ENCODE peak calls at places on chromosome 12, in ten cellular contexts. One of them, this sample, is unnamed.

GRCh38 chr12:66423290-66423689 is 121.0 kb downstream of the HELB start:
- DNase-seq in kidney epithelial cell: no peak
- DNase-seq in EH: no peak
- DNase-seq in H7: no peak
- DNase-seq in iPS-NIHi11: no peak
- DNase-seq in smooth muscle cell of the brain vasculature: no peak
- DNase-seq in kidney glomerular epithelial cell: no peak
- DNase-seq in Daoy: no peak
- DNase-seq in anterior cingulate cortex: no peak
- DNase-seq in activated CD8-positive, alpha-beta memory T cell treated with anti-CD3 and anti-CD28 coated beads for 48 hours: no peak
- DNase-seq in this sample: no peak

GRCh38 chr12:114508529-114509129 is 102.7 kb upstream of the TBX5 start:
- DNase-seq in kidney epithelial cell: peak
- DNase-seq in EH: peak
- DNase-seq in H7: peak
- DNase-seq in iPS-NIHi11: peak
- DNase-seq in smooth muscle cell of the brain vasculature: peak
- DNase-seq in kidney glomerular epithelial cell: peak
- DNase-seq in Daoy: peak
- DNase-seq in anterior cingulate cortex: peak
- DNase-seq in activated CD8-positive, alpha-beta memory T cell treated with anti-CD3 and anti-CD28 coated beads for 48 hours: peak
- DNase-seq in this sample: peak

GRCh38 chr12:87827638-87828264 is 201.4 kb downstream of the C12orf50 start:
- DNase-seq in kidney epithelial cell: peak
- DNase-seq in EH: peak
- DNase-seq in H7: no peak
- DNase-seq in iPS-NIHi11: no peak
- DNase-seq in smooth muscle cell of the brain vasculature: no peak
- DNase-seq in kidney glomerular epithelial cell: peak
- DNase-seq in Daoy: peak
- DNase-seq in anterior cingulate cortex: no peak
- DNase-seq in activated CD8-positive, alpha-beta memory T cell treated with anti-CD3 and anti-CD28 coated beads for 48 hours: no peak
- DNase-seq in this sample: no peak

GRCh38 chr12:120199595-120200306 is 1.2 kb downstream of the RPLP0 start:
- DNase-seq in kidney epithelial cell: peak
- DNase-seq in EH: peak
- DNase-seq in H7: no peak
- DNase-seq in iPS-NIHi11: no peak
- DNase-seq in smooth muscle cell of the brain vasculature: no peak
- DNase-seq in kidney glomerular epithelial cell: no peak
- DNase-seq in Daoy: peak
- DNase-seq in anterior cingulate cortex: no peak
- DNase-seq in activated CD8-positive, alpha-beta memory T cell treated with anti-CD3 and anti-CD28 coated beads for 48 hours: no peak
- DNase-seq in this sample: no peak

GRCh38 chr12:77979597-77980250 is 149.0 kb downstream of the NAV3 start:
- DNase-seq in kidney epithelial cell: no peak
- DNase-seq in EH: peak
- DNase-seq in H7: no peak
- DNase-seq in iPS-NIHi11: no peak
- DNase-seq in smooth muscle cell of the brain vasculature: no peak
- DNase-seq in kidney glomerular epithelial cell: no peak
- DNase-seq in Daoy: no peak
- DNase-seq in anterior cingulate cortex: no peak
- DNase-seq in activated CD8-positive, alpha-beta memory T cell treated with anti-CD3 and anti-CD28 coated beads for 48 hours: no peak
- DNase-seq in this sample: no peak

GRCh38 chr12:2457215-2458112 is 337.3 kb upstream of the FKBP4 start:
- DNase-seq in kidney epithelial cell: no peak
- DNase-seq in EH: no peak
- DNase-seq in H7: peak
- DNase-seq in iPS-NIHi11: no peak
- DNase-seq in smooth muscle cell of the brain vasculature: no peak
- DNase-seq in kidney glomerular epithelial cell: no peak
- DNase-seq in Daoy: no peak
- DNase-seq in anterior cingulate cortex: no peak
- DNase-seq in activated CD8-positive, alpha-beta memory T cell treated with anti-CD3 and anti-CD28 coated beads for 48 hours: no peak
- DNase-seq in this sample: no peak

GRCh38 chr12:54749191-54749818 is 101.1 kb upstream of the DCD start:
- DNase-seq in kidney epithelial cell: no peak
- DNase-seq in EH: peak
- DNase-seq in H7: peak
- DNase-seq in iPS-NIHi11: peak
- DNase-seq in smooth muscle cell of the brain vasculature: peak
- DNase-seq in kidney glomerular epithelial cell: peak
- DNase-seq in Daoy: peak
- DNase-seq in anterior cingulate cortex: no peak
- DNase-seq in activated CD8-positive, alpha-beta memory T cell treated with anti-CD3 and anti-CD28 coated beads for 48 hours: no peak
- DNase-seq in this sample: peak

GRCh38 chr12:104219361-104219892 is 3.8 kb downstream of the TXNRD1 start:
- DNase-seq in kidney epithelial cell: peak
- DNase-seq in EH: peak
- DNase-seq in H7: no peak
- DNase-seq in iPS-NIHi11: no peak
- DNase-seq in smooth muscle cell of the brain vasculature: peak
- DNase-seq in kidney glomerular epithelial cell: peak
- DNase-seq in Daoy: peak
- DNase-seq in anterior cingulate cortex: no peak
- DNase-seq in activated CD8-positive, alpha-beta memory T cell treated with anti-CD3 and anti-CD28 coated beads for 48 hours: no peak
- DNase-seq in this sample: no peak

GRCh38 chr12:116053479-116054195 is 223.9 kb downstream of the MED13L start:
- DNase-seq in kidney epithelial cell: no peak
- DNase-seq in EH: peak
- DNase-seq in H7: no peak
- DNase-seq in iPS-NIHi11: no peak
- DNase-seq in smooth muscle cell of the brain vasculature: no peak
- DNase-seq in kidney glomerular epithelial cell: no peak
- DNase-seq in Daoy: no peak
- DNase-seq in anterior cingulate cortex: peak
- DNase-seq in activated CD8-positive, alpha-beta memory T cell treated with anti-CD3 and anti-CD28 coated beads for 48 hours: no peak
- DNase-seq in this sample: no peak

GRCh38 chr12:62448436-62448835 is 18.2 kb upstream of the MON2 start:
- DNase-seq in kidney epithelial cell: no peak
- DNase-seq in EH: no peak
- DNase-seq in H7: no peak
- DNase-seq in iPS-NIHi11: no peak
- DNase-seq in smooth muscle cell of the brain vasculature: no peak
- DNase-seq in kidney glomerular epithelial cell: no peak
- DNase-seq in Daoy: no peak
- DNase-seq in anterior cingulate cortex: no peak
- DNase-seq in activated CD8-positive, alpha-beta memory T cell treated with anti-CD3 and anti-CD28 coated beads for 48 hours: no peak
- DNase-seq in this sample: no peak

GRCh38 chr12:58787021-58787760 is 133.1 kb downstream of the LRIG3 start:
- DNase-seq in kidney epithelial cell: no peak
- DNase-seq in EH: peak
- DNase-seq in H7: no peak
- DNase-seq in iPS-NIHi11: no peak
- DNase-seq in smooth muscle cell of the brain vasculature: peak
- DNase-seq in kidney glomerular epithelial cell: no peak
- DNase-seq in Daoy: peak
- DNase-seq in anterior cingulate cortex: no peak
- DNase-seq in activated CD8-positive, alpha-beta memory T cell treated with anti-CD3 and anti-CD28 coated beads for 48 hours: no peak
- DNase-seq in this sample: no peak

GRCh38 chr12:40735551-40736230 is 43.5 kb downstream of the CNTN1 start:
- DNase-seq in kidney epithelial cell: no peak
- DNase-seq in EH: no peak
- DNase-seq in H7: no peak
- DNase-seq in iPS-NIHi11: no peak
- DNase-seq in smooth muscle cell of the brain vasculature: no peak
- DNase-seq in kidney glomerular epithelial cell: no peak
- DNase-seq in Daoy: no peak
- DNase-seq in anterior cingulate cortex: no peak
- DNase-seq in activated CD8-positive, alpha-beta memory T cell treated with anti-CD3 and anti-CD28 coated beads for 48 hours: no peak
- DNase-seq in this sample: no peak

GRCh38 chr12:3989218-3989550 is 116.0 kb upstream of the PARP11 start:
- DNase-seq in kidney epithelial cell: no peak
- DNase-seq in EH: no peak
- DNase-seq in H7: no peak
- DNase-seq in iPS-NIHi11: no peak
- DNase-seq in smooth muscle cell of the brain vasculature: no peak
- DNase-seq in kidney glomerular epithelial cell: no peak
- DNase-seq in Daoy: no peak
- DNase-seq in anterior cingulate cortex: no peak
- DNase-seq in activated CD8-positive, alpha-beta memory T cell treated with anti-CD3 and anti-CD28 coated beads for 48 hours: no peak
- DNase-seq in this sample: no peak

GRCh38 chr12:110577717-110578521 is 5.2 kb downstream of the PPTC7 start:
- DNase-seq in kidney epithelial cell: no peak
- DNase-seq in EH: peak
- DNase-seq in H7: no peak
- DNase-seq in iPS-NIHi11: no peak
- DNase-seq in smooth muscle cell of the brain vasculature: no peak
- DNase-seq in kidney glomerular epithelial cell: peak
- DNase-seq in Daoy: peak
- DNase-seq in anterior cingulate cortex: no peak
- DNase-seq in activated CD8-positive, alpha-beta memory T cell treated with anti-CD3 and anti-CD28 coated beads for 48 hours: no peak
- DNase-seq in this sample: no peak

GRCh38 chr12:116057356-116057755 is 220.1 kb downstream of the MED13L start:
- DNase-seq in kidney epithelial cell: no peak
- DNase-seq in EH: no peak
- DNase-seq in H7: no peak
- DNase-seq in iPS-NIHi11: no peak
- DNase-seq in smooth muscle cell of the brain vasculature: no peak
- DNase-seq in kidney glomerular epithelial cell: no peak
- DNase-seq in Daoy: no peak
- DNase-seq in anterior cingulate cortex: no peak
- DNase-seq in activated CD8-positive, alpha-beta memory T cell treated with anti-CD3 and anti-CD28 coated beads for 48 hours: no peak
- DNase-seq in this sample: no peak

GRCh38 chr12:113274848-113275247 is 53.6 kb downstream of the TPCN1 start:
- DNase-seq in kidney epithelial cell: no peak
- DNase-seq in EH: no peak
- DNase-seq in H7: no peak
- DNase-seq in iPS-NIHi11: peak
- DNase-seq in smooth muscle cell of the brain vasculature: no peak
- DNase-seq in kidney glomerular epithelial cell: no peak
- DNase-seq in Daoy: no peak
- DNase-seq in anterior cingulate cortex: no peak
- DNase-seq in activated CD8-positive, alpha-beta memory T cell treated with anti-CD3 and anti-CD28 coated beads for 48 hours: no peak
- DNase-seq in this sample: no peak

GRCh38 chr12:118958520-118958919 is 22.8 kb upstream of the SRRM4 start:
- DNase-seq in kidney epithelial cell: no peak
- DNase-seq in EH: no peak
- DNase-seq in H7: no peak
- DNase-seq in iPS-NIHi11: peak
- DNase-seq in smooth muscle cell of the brain vasculature: no peak
- DNase-seq in kidney glomerular epithelial cell: no peak
- DNase-seq in Daoy: no peak
- DNase-seq in anterior cingulate cortex: no peak
- DNase-seq in activated CD8-positive, alpha-beta memory T cell treated with anti-CD3 and anti-CD28 coated beads for 48 hours: no peak
- DNase-seq in this sample: no peak

GRCh38 chr12:22481557-22482104 is 62.7 kb downstream of the C2CD5 start:
- DNase-seq in kidney epithelial cell: no peak
- DNase-seq in EH: no peak
- DNase-seq in H7: no peak
- DNase-seq in iPS-NIHi11: peak
- DNase-seq in smooth muscle cell of the brain vasculature: no peak
- DNase-seq in kidney glomerular epithelial cell: no peak
- DNase-seq in Daoy: no peak
- DNase-seq in anterior cingulate cortex: no peak
- DNase-seq in activated CD8-positive, alpha-beta memory T cell treated with anti-CD3 and anti-CD28 coated beads for 48 hours: no peak
- DNase-seq in this sample: no peak

GRCh38 chr12:49552899-49553298 is 14.1 kb downstream of the KCNH3 start:
- DNase-seq in kidney epithelial cell: no peak
- DNase-seq in EH: no peak
- DNase-seq in H7: no peak
- DNase-seq in iPS-NIHi11: no peak
- DNase-seq in smooth muscle cell of the brain vasculature: no peak
- DNase-seq in kidney glomerular epithelial cell: no peak
- DNase-seq in Daoy: no peak
- DNase-seq in anterior cingulate cortex: no peak
- DNase-seq in activated CD8-positive, alpha-beta memory T cell treated with anti-CD3 and anti-CD28 coated beads for 48 hours: no peak
- DNase-seq in this sample: no peak

This sample was measured in GM19239.